ENCODE peak calls at places on chromosome 3, in six cellular contexts. V is HTR-8/SVneo; X is stimulated activated CD8-positive, alpha-beta memory T cell treated with anti-CD3 and anti-CD28 coated beads, Interleukin-2, amount 100 ng/mL, for 48 hours; F is germinal center; N is NCI-H1105 treated with DMSO at 0.1 percent for 48 hours; J is effector memory CD8-positive, alpha-beta T cell. Z is an unnamed sample.

GRCh38 chr3:66047321-66048050 is 8.8 kb upstream of the MAGI1 start:
- DNase-seq in V (no peak), X (no peak), F (no peak), N (no peak), J (no peak), Z (no peak)

GRCh38 chr3:45610129-45610528 is 15.6 kb downstream of the LIMD1 start:
- DNase-seq in V (no peak), X (no peak), F (no peak), N (no peak), J (no peak), Z (no peak)

GRCh38 chr3:113221703-113222257 is 10.4 kb downstream of the BOC start:
- DNase-seq in V (no peak), X (no peak), F (no peak), N (no peak), J (no peak), Z (no peak)

GRCh38 chr3:43211681-43212080 is 74.7 kb upstream of the SNRK start:
- DNase-seq in V (no peak), X (no peak), F (no peak), N (no peak), J (no peak), Z (no peak)

GRCh38 chr3:87333393-87333892 is 57.1 kb upstream of the POU1F1 start:
- DNase-seq in V (peak; percentile 57), X (no peak), F (no peak), N (no peak), J (no peak), Z (no peak)

GRCh38 chr3:30308131-30308530 is 298.3 kb upstream of the TGFBR2 start:
- DNase-seq in V (no peak), X (no peak), F (no peak), N (no peak), J (no peak), Z (no peak)

GRCh38 chr3:170488802-170489201 is 70.1 kb downstream of the CLDN11 start:
- DNase-seq in V (no peak), X (no peak), F (no peak), N (no peak), J (no peak), Z (no peak)

GRCh38 chr3:46960081-46960701 is 16.4 kb downstream of the CCDC12 start:
- DNase-seq in V (no peak), X (no peak), F (no peak), N (no peak), J (no peak), Z (no peak)

GRCh38 chr3:30073622-30074021 is 532.8 kb upstream of the TGFBR2 start:
- DNase-seq in V (no peak), X (peak; percentile 3), F (no peak), N (peak; percentile 42), J (no peak), Z (no peak)

GRCh38 chr3:72907851-72908620 is 20.2 kb downstream of the GXYLT2 start:
- DNase-seq in V (no peak), X (no peak), F (no peak), N (no peak), J (no peak), Z (no peak)

GRCh38 chr3:54966979-54967378 is 39.1 kb upstream of the LRTM1 start:
- DNase-seq in V (no peak), X (no peak), F (no peak), N (no peak), J (no peak), Z (no peak)

Z was measured in D721Med.